ENCODE peak calls at places on chromosomes 16 and 17, in six cellular contexts. S is K562, L is H1, H is GM12891, E is GM12878, C is HepG2. K is an unnamed sample.

GRCh38 chr17:79746955-79747507 is 16.3 kb downstream of the ENPP7 start:
- DNase-seq in H (no peak), C (no peak), E (no peak), L (no peak), S (no peak), K (no peak)

GRCh38 chr17:80498242-80498919 is 22.0 kb upstream of the NPTX1 start:
- DNase-seq in S (no peak), E (no peak), L (no peak), H (no peak), C (peak; percentile 76), K (no peak)

GRCh38 chr17:64491034-64491860 is 5.6 kb downstream of the POLG2 start:
- DNase-seq in C (peak; percentile 57), L (no peak), H (no peak), S (no peak), E (no peak), K (no peak)

GRCh38 chr17:74738051-74738996 is 1.3 kb downstream of the RAB37 start:
- DNase-seq in C (peak; percentile 82), L (no peak), H (no peak), S (no peak), E (peak; percentile 60), K (peak; percentile 87)

GRCh38 chr16:56319391-56319790 is 106.0 kb downstream of the AMFR start:
- DNase-seq in L (no peak), H (no peak), S (no peak), E (no peak), C (no peak), K (no peak)

GRCh38 chr16:57261806-57262205 is 16.7 kb downstream of the ARL2BP start:
- DNase-seq in L (no peak), E (no peak), S (no peak), C (no peak), H (no peak), K (no peak)

GRCh38 chr17:66302761-66303626 is 581 bp downstream of the PRKCA start:
- DNase-seq in H (peak; percentile 15), C (peak; percentile 70), S (peak; percentile 56), E (no peak), L (no peak), K (peak; percentile 5)

GRCh38 chr17:76079577-76080206 is 710 bp downstream of the ZACN start:
- DNase-seq in H (peak; percentile 21), L (no peak), S (peak; percentile 39), C (no peak), E (no peak), K (no peak)

GRCh38 chr17:30597776-30598288 is 120.6 kb downstream of the GOSR1 start:
- DNase-seq in S (no peak), C (peak; percentile 21), E (no peak), H (no peak), L (no peak), K (no peak)

GRCh38 chr17:2901582-2901981 is 105.3 kb downstream of the RAP1GAP2 start:
- DNase-seq in C (no peak), H (no peak), S (no peak), E (no peak), L (no peak), K (no peak)

GRCh38 chr16:15572329-15573001 is 70.5 kb downstream of the MARF1 start:
- DNase-seq in E (no peak), S (no peak), H (no peak), L (no peak), C (peak; percentile 83), K (no peak)

GRCh38 chr16:5790512-5790911 is 692.9 kb upstream of the EEF2KMT start:
- DNase-seq in E (no peak), H (no peak), L (no peak), S (no peak), C (no peak), K (no peak)

GRCh38 chr16:77840093-77840492 is 51.7 kb downstream of the VAT1L start:
- DNase-seq in E (no peak), S (no peak), H (no peak), L (no peak), C (no peak), K (no peak)

GRCh38 chr17:596287-596686 is 118.4 kb downstream of the VPS53 start:
- DNase-seq in H (no peak), L (no peak), S (no peak), E (no peak), C (no peak), K (no peak)

GRCh38 chr17:77493238-77493812 is 352.6 kb downstream of the SEC14L1 start:
- DNase-seq in E (no peak), S (no peak), L (no peak), H (no peak), C (no peak), K (no peak)

GRCh38 chr16:27444015-27444414 is 42.0 kb downstream of the IL21R start:
- DNase-seq in L (no peak), E (no peak), C (no peak), H (no peak), S (no peak), K (no peak)

GRCh38 chr17:66944365-66945203 is 19.9 kb upstream of the CACNG4 start:
- DNase-seq in E (no peak), L (no peak), H (no peak), C (no peak), S (no peak), K (no peak)

GRCh38 chr17:50363217-50364060 is 9.5 kb downstream of the MRPL27 start:
- DNase-seq in L (peak; percentile 71), H (no peak), C (peak; percentile 46), S (no peak), E (no peak), K (no peak)

GRCh38 chr17:50365165-50365564 is 7.8 kb downstream of the MRPL27 start:
- DNase-seq in E (no peak), S (no peak), H (no peak), C (no peak), L (no peak), K (no peak)

GRCh38 chr17:50362661-50363060 is 10.3 kb downstream of the MRPL27 start:
- DNase-seq in E (no peak), C (no peak), S (no peak), L (no peak), H (no peak), K (no peak)

GRCh38 chr17:50364715-50365114 is 8.3 kb downstream of the MRPL27 start:
- DNase-seq in H (no peak), C (no peak), S (no peak), L (no peak), E (no peak), K (no peak)

DNA sequence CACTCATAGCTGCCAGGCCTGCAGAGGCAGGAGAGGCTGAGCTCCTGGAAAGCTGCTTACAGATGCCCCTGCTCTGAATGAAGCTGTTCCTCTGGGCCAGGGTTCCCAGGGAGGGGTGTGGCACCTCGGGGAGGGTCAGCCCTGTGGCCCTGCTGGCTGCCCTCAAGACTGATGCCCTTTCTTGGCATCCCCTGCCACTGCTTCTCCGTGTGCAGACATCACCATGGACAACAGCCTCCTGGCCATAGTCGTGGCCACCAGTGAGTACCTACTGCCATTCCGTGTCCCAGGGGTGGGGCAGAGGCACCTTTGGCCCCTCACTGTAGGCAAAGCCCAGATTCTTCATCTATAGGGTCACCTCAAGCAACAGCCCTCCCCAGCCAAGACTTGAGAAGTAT is 8.9 kb downstream of the MRPL27 start:
- DNase-seq in S (no peak), C (no peak), L (no peak), H (no peak), E (no peak), K (no peak)
- TF ChIP-seq POLR2AphosphoS5 in S (no peak), C (peak; percentile 14), L (no peak), H (peak; percentile 66), E (peak; percentile 5), K (peak; percentile 62)

GRCh38 chr17:61684172-61684571 is 93.2 kb upstream of the NACA2 start:
- DNase-seq in C (no peak), S (no peak), L (no peak), H (no peak), E (no peak), K (no peak)

GRCh38 chr17:61687769-61688168 is 96.8 kb upstream of the NACA2 start:
- DNase-seq in H (no peak), S (no peak), L (no peak), E (no peak), C (no peak), K (no peak)

GRCh38 chr17:61683466-61683865 is 92.4 kb upstream of the NACA2 start:
- DNase-seq in E (no peak), H (no peak), C (no peak), L (no peak), S (no peak), K (no peak)

GRCh38 chr17:61686114-61686513 is 95.1 kb upstream of the NACA2 start:
- DNase-seq in E (no peak), C (no peak), S (no peak), H (no peak), L (no peak), K (no peak)

GRCh38 chr17:61684818-61685217 is 93.8 kb upstream of the NACA2 start:
- DNase-seq in S (no peak), L (no peak), E (no peak), C (no peak), H (no peak), K (no peak)
- TF ChIP-seq POLR2A in S (no peak), L (no peak), E (no peak), C (no peak), H (no peak), K (no peak)

GRCh38 chr16:86398622-86399021 is 111.7 kb upstream of the FOXF1 start:
- DNase-seq in E (no peak), C (no peak), L (no peak), H (no peak), S (no peak), K (no peak)

GRCh38 chr16:86396918-86397317 is 113.4 kb upstream of the FOXF1 start:
- DNase-seq in L (no peak), E (no peak), H (no peak), S (no peak), C (no peak), K (no peak)

GRCh38 chr16:86395477-86395876 is 114.8 kb upstream of the FOXF1 start:
- DNase-seq in E (no peak), H (no peak), C (no peak), L (no peak), S (no peak), K (no peak)

GRCh38 chr16:86396318-86396882 is 113.9 kb upstream of the FOXF1 start:
- DNase-seq in L (no peak), C (no peak), H (no peak), S (no peak), E (no peak), K (no peak)

GRCh38 chr16:86398201-86398600 is 112.1 kb upstream of the FOXF1 start:
- DNase-seq in L (no peak), E (no peak), S (no peak), C (no peak), H (no peak), K (no peak)
- TF ChIP-seq TAF1 in L (no peak), E (no peak), S (no peak), C (no peak), H (no peak), K (no peak)

DNA sequence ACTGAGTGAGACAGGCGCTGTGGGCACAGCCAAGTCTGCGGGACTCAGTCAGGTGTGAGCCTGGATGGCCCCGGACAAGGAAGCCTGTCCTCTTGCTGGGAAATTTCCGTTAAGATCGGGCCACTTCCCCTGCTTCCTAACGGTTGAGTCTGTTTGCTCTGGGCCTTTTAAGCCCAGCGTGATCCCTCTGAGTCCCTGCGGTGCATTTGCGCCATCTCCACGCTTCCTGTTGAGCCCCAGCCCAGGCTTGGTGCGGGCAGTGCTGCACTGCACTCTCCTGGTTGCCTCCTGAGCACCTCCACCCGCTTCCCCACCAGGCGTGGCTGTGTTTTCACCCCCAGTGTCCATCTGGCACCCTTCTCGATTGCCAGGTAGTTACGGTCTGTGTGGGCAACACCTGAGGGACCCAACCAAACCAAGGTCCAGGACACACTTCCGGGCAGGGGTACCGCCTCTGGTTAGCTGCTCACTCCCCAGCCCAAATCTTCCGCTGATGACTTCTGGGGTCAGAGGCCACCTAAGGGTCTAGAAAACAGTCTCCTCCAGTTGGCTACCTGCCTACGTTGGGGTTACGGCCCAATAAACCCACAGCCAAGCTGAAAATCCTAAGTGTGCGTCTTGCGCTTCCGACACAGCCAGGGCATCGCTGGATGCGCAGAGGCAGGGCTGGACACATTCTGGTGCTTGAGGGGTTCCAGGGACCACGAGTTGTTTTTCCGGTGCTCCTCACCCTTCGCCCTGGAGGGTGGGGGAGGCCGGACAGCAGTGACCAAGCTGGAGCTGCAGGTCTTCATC is 1.4 kb upstream of the SLC25A10 start:
- DNase-seq in H (no peak), L (no peak), S (no peak), E (no peak), C (peak; percentile 34), K (no peak)
- TF ChIP-seq POLR2AphosphoS5 in H (peak; percentile 10), L (peak; percentile 20), S (no peak), E (peak; percentile 32), C (peak; percentile 23), K (peak; percentile 33)